ENCODE peak calls at places on chromosomes 1 and 21, in ten cellular contexts. J is Kasumi-1; V is Caki2; A is IMR-90; L is astrocyte of the spinal cord; S is H54; M is iris pigment epithelial cell; D is dorsolateral prefrontal cortex; X is activated CD4-positive, alpha-beta T cell treated with anti-CD3 and anti-CD28 coated beads for 24 hours; G is NCI-H1092. E is an unnamed sample.

GRCh38 chr1:25642710-25643109 is 26.1 kb downstream of the MAN1C1 start:
- DNase-seq in J (peak; percentile 92), V (no peak), A (peak; percentile 70), L (peak; percentile 33), S (no peak), M (peak; percentile 84), D (no peak), X (no peak), G (no peak), E (no peak)

GRCh38 chr1:230308039-230308438 is 118.1 kb downstream of the PGBD5 start:
- DNase-seq in J (no peak), V (peak; percentile 82), A (peak; percentile 64), L (peak; percentile 90), S (peak; percentile 89), M (peak; percentile 96), D (no peak), X (no peak), G (no peak), E (peak; percentile 14)

GRCh38 chr21:41009398-41010177 is 158.4 kb upstream of the BACE2 start:
- DNase-seq in J (no peak), V (no peak), A (no peak), L (no peak), S (no peak), M (no peak), D (no peak), X (no peak), G (peak; percentile 93), E (no peak)

GRCh38 chr1:3671371-3672180 is 19.3 kb downstream of the TP73 start:
- DNase-seq in J (no peak), V (peak; percentile 69), A (no peak), L (no peak), S (peak; percentile 35), M (no peak), D (no peak), X (no peak), G (no peak), E (no peak)

GRCh38 chr1:224357626-224358124 is 996 bp downstream of the CNIH4 start:
- DNase-seq in J (peak; percentile 42), V (no peak), A (peak; percentile 56), L (no peak), S (no peak), M (peak; percentile 83), D (no peak), X (no peak), G (no peak), E (no peak)

GRCh38 chr1:248822148-248823032 is 3.3 kb downstream of the SH3BP5L start:
- DNase-seq in J (no peak), V (no peak), A (no peak), L (no peak), S (no peak), M (no peak), D (no peak), X (no peak), G (no peak), E (no peak)

GRCh38 chr1:46539968-46540367 is 11.5 kb downstream of the KNCN start:
- DNase-seq in J (no peak), V (no peak), A (peak; percentile 77), L (peak; percentile 66), S (peak; percentile 97), M (peak; percentile 77), D (peak; percentile 75), X (no peak), G (no peak), E (no peak)

GRCh38 chr1:59985901-59986735 is 59.5 kb upstream of the CYP2J2 start:
- DNase-seq in J (no peak), V (no peak), A (no peak), L (peak; percentile 61), S (no peak), M (no peak), D (peak; percentile 57), X (no peak), G (no peak), E (peak; percentile 52)

GRCh38 chr1:184843732-184844495 is 89.3 kb upstream of the EDEM3 start:
- DNase-seq in J (no peak), V (peak; percentile 18), A (no peak), L (no peak), S (no peak), M (no peak), D (no peak), X (no peak), G (no peak), E (no peak)

GRCh38 chr21:30251781-30252180 is 31.0 kb downstream of the KRTAP24-1 start:
- DNase-seq in J (no peak), V (no peak), A (no peak), L (no peak), S (no peak), M (no peak), D (no peak), X (no peak), G (no peak), E (no peak)

GRCh38 chr1:105138445-105138821 is 1388.7 kb downstream of the AMY1C start:
- DNase-seq in J (no peak), V (no peak), A (no peak), L (no peak), S (no peak), M (no peak), D (no peak), X (no peak), G (no peak), E (no peak)

E was measured in hypothalamus.